ENCODE peak calls at places on chromosome 6, in five cellular contexts. S is Calu3, J is fibroblast of lung, M is epithelial cell of esophagus, R is ovary. A is an unnamed sample.

GRCh38 chr6:1798965-1799325 is 189.2 kb downstream of the FOXC1 start:
- DNase-seq in S (no peak), J (no peak), M (no peak), R (no peak), A (no peak)

GRCh38 chr6:119349341-119350201 is at the start of gene MAN1A1:
- DNase-seq in S (peak), J (peak), M (peak), R (peak), A (peak)

GRCh38 chr6:33313105-33313708 is 671 bp downstream of the TAPBP start:
- DNase-seq in S (peak), J (peak), M (no peak), R (peak), A (no peak)

GRCh38 chr6:55130806-55131324 is 43.5 kb upstream of the HCRTR2 start:
- DNase-seq in S (no peak), J (no peak), M (peak), R (no peak), A (no peak)

GRCh38 chr6:32566957-32567356 is 22.7 kb downstream of the HLA-DRB1 start:
- DNase-seq in S (no peak), J (no peak), M (no peak), R (no peak), A (no peak)

GRCh38 chr6:5438882-5439584 is 177.7 kb downstream of the FARS2 start:
- DNase-seq in S (no peak), J (no peak), M (no peak), R (no peak), A (no peak)

GRCh38 chr6:20202699-20203302 is 9.5 kb downstream of the MBOAT1 start:
- DNase-seq in S (no peak), J (no peak), M (no peak), R (no peak), A (no peak)

GRCh38 chr6:5181494-5182287 is 79.1 kb downstream of the LYRM4 start:
- DNase-seq in S (no peak), J (no peak), M (no peak), R (no peak), A (no peak)

GRCh38 chr6:140445474-140446004 is 1071.1 kb upstream of the CITED2 start:
- DNase-seq in S (no peak), J (peak), M (peak), R (no peak), A (no peak)

GRCh38 chr6:132520953-132521352 is 8.0 kb upstream of the STX7 start:
- DNase-seq in S (no peak), J (peak), M (no peak), R (no peak), A (no peak)

GRCh38 chr6:134510920-134511319 is 193.0 kb upstream of the SGK1 start:
- DNase-seq in S (no peak), J (no peak), M (no peak), R (no peak), A (no peak)

GRCh38 chr6:157983439-157984119 is 1.9 kb downstream of the SYNJ2 start:
- DNase-seq in S (no peak), J (peak), M (no peak), R (no peak), A (no peak)

GRCh38 chr6:52502306-52503029 is 74.4 kb downstream of the TRAM2 start:
- DNase-seq in S (no peak), J (no peak), M (no peak), R (no peak), A (no peak)

GRCh38 chr6:11096109-11096508 is 2.5 kb downstream of the SMIM13 start:
- DNase-seq in S (peak), J (peak), M (peak), R (no peak), A (peak)

GRCh38 chr6:35091353-35092083 is 49.6 kb downstream of the TCP11 start:
- DNase-seq in S (no peak), J (peak), M (no peak), R (no peak), A (peak)

GRCh38 chr6:118489990-118490389 is 58.1 kb upstream of the PLN start:
- DNase-seq in S (no peak), J (no peak), M (no peak), R (no peak), A (no peak)

GRCh38 chr6:156943167-156943566 is 166.0 kb downstream of the ARID1B start:
- DNase-seq in S (no peak), J (peak), M (no peak), R (no peak), A (no peak)
- TF ChIP-seq CTCF in S (no peak), J (no peak), M (no peak), R (no peak), A (no peak)

DNA sequence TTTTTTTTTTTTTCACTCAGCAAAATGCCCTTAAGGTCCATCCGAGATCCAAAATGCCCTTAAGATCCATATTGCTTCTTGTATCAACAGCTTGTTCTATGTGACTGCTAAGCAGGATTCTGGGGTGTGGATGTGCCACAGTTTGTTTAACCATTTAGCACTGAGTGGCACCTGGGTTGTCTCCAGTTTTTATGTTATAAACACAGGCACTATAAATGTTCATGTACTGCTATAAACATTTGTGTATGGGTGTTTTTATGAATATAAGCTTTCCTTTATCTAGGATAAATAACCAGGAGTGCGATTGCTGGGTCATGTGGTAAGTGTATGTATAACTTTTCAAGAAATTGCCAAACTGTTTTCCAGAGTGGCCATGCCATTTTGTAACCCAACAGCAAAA is 386.0 kb downstream of the RNGTT start:
- DNase-seq in S (no peak), J (no peak), M (no peak), R (no peak), A (no peak)
- TF ChIP-seq CTCF in S (no peak), J (no peak), M (no peak), R (no peak), A (no peak)

GRCh38 chr6:30116724-30117123 is 3.8 kb upstream of the TRIM31 start:
- DNase-seq in S (no peak), J (no peak), M (no peak), R (no peak), A (no peak)
- TF ChIP-seq CTCF in S (no peak), J (no peak), M (peak), R (no peak), A (no peak)

DNA sequence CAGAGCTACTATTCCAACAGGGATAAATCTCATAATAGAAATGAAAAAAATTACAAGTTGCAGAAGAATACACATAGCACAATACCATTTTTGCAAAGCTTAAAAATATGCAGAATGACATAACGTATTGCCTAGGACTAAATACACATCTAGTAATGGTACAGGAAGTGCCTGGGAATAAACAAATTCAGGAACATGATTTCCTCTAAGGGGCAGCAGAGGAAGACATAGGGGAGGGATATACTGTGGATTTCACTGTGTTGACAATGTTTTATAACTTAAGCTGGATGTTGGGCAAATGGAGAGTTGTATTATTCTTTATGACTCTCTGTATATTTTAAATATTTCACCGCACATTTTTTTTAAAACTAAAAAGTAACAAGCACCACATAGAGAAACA is 5.5 kb upstream of the GLO1 start:
- DNase-seq in S (no peak), J (no peak), M (peak), R (no peak), A (no peak)
- TF ChIP-seq CTCF in S (no peak), J (no peak), M (no peak), R (no peak), A (no peak)

GRCh38 chr6:125954735-125955410 is 1.7 kb upstream of the HINT3 start:
- DNase-seq in S (no peak), J (no peak), M (no peak), R (no peak), A (no peak)

GRCh38 chr6:125950293-125950692 is 6.3 kb upstream of the HINT3 start:
- DNase-seq in S (peak), J (peak), M (peak), R (no peak), A (no peak)

GRCh38 chr6:125952764-125953501 is 3.6 kb upstream of the HINT3 start:
- DNase-seq in S (peak), J (peak), M (peak), R (no peak), A (no peak)

GRCh38 chr6:125951323-125951722 is 5.2 kb upstream of the HINT3 start:
- DNase-seq in S (no peak), J (no peak), M (no peak), R (no peak), A (no peak)

DNA sequence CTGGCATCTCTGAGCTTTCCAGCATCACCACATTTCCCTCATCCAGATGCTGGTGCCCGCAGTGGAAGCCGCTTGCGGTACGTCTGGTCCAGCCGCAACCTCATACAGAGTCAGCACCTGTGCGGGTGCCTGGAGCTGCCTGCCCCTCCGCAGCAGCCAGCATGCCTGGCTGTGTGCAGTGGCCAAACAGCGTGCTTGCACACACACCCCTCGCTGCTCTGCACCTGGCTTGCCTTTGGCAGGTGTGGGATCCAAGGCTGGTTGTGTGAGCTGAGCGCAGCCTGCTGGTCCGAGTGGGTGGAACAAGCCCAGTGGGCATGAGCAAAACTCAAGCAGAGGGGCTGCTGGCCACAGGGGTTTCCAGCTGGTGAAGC is 3.1 kb upstream of the HINT3 start:
- DNase-seq in S (peak), J (no peak), M (peak), R (no peak), A (peak)
- TF ChIP-seq CTCF in S (no peak), J (no peak), M (peak), R (no peak), A (peak)